ENCODE peak calls at places on chromosomes 5 and 9, in seven cellular contexts. One of them, this sample, is unnamed.
A peak's percentile ranks its signal among the peaks of the same experiment; 100 is the strongest.

GRCh38 chr9:128389395-128390149 is 18.4 kb downstream of the URM1 start:
- DNase-seq in stimulated activated CD8-positive, alpha-beta memory T cell treated with anti-CD3 and anti-CD28 coated beads, Interleukin-7, amount 100 ng/mL, for 24 hours: no peak
- DNase-seq in posterior cingulate gyrus: no peak
- DNase-seq in occipital lobe: no peak
- DNase-seq in stimulated activated CD4-positive, alpha-beta T cell treated with anti-CD3 and anti-CD28 coated beads, Interleukin-2, amount 100 ng/mL, for 48 hours: no peak
- DNase-seq in foreskin melanocyte: no peak
- DNase-seq in aorta: no peak
- DNase-seq in this sample: no peak

GRCh38 chr9:130137870-130138653 is 34.1 kb upstream of the NCS1 start:
- DNase-seq in foreskin melanocyte: peak; percentile 74
- DNase-seq in aorta: peak; percentile 77
- DNase-seq in posterior cingulate gyrus: no peak
- DNase-seq in stimulated activated CD4-positive, alpha-beta T cell treated with anti-CD3 and anti-CD28 coated beads, Interleukin-2, amount 100 ng/mL, for 48 hours: no peak
- DNase-seq in occipital lobe: no peak
- DNase-seq in stimulated activated CD8-positive, alpha-beta memory T cell treated with anti-CD3 and anti-CD28 coated beads, Interleukin-7, amount 100 ng/mL, for 24 hours: no peak
- DNase-seq in this sample: no peak

GRCh38 chr9:114869845-114870244 is 60.5 kb downstream of the TNFSF8 start:
- DNase-seq in occipital lobe: no peak
- DNase-seq in foreskin melanocyte: no peak
- DNase-seq in aorta: no peak
- DNase-seq in stimulated activated CD8-positive, alpha-beta memory T cell treated with anti-CD3 and anti-CD28 coated beads, Interleukin-7, amount 100 ng/mL, for 24 hours: no peak
- DNase-seq in stimulated activated CD4-positive, alpha-beta T cell treated with anti-CD3 and anti-CD28 coated beads, Interleukin-2, amount 100 ng/mL, for 48 hours: no peak
- DNase-seq in posterior cingulate gyrus: no peak
- DNase-seq in this sample: peak; percentile 61

GRCh38 chr5:1282139-1282992 is 12.5 kb downstream of the TERT start:
- DNase-seq in foreskin melanocyte: no peak
- DNase-seq in stimulated activated CD4-positive, alpha-beta T cell treated with anti-CD3 and anti-CD28 coated beads, Interleukin-2, amount 100 ng/mL, for 48 hours: no peak
- DNase-seq in aorta: peak; percentile 26
- DNase-seq in posterior cingulate gyrus: peak; percentile 23
- DNase-seq in stimulated activated CD8-positive, alpha-beta memory T cell treated with anti-CD3 and anti-CD28 coated beads, Interleukin-7, amount 100 ng/mL, for 24 hours: no peak
- DNase-seq in occipital lobe: no peak
- DNase-seq in this sample: no peak

GRCh38 chr5:14809369-14810144 is 62.0 kb downstream of the ANKH start:
- DNase-seq in stimulated activated CD8-positive, alpha-beta memory T cell treated with anti-CD3 and anti-CD28 coated beads, Interleukin-7, amount 100 ng/mL, for 24 hours: peak; percentile 49
- DNase-seq in posterior cingulate gyrus: no peak
- DNase-seq in occipital lobe: peak; percentile 37
- DNase-seq in aorta: peak; percentile 87
- DNase-seq in stimulated activated CD4-positive, alpha-beta T cell treated with anti-CD3 and anti-CD28 coated beads, Interleukin-2, amount 100 ng/mL, for 48 hours: peak; percentile 68
- DNase-seq in foreskin melanocyte: peak; percentile 86
- DNase-seq in this sample: peak; percentile 63

GRCh38 chr9:114224247-114224610 is 68.9 kb downstream of the COL27A1 start:
- DNase-seq in stimulated activated CD4-positive, alpha-beta T cell treated with anti-CD3 and anti-CD28 coated beads, Interleukin-2, amount 100 ng/mL, for 48 hours: no peak
- DNase-seq in occipital lobe: no peak
- DNase-seq in posterior cingulate gyrus: no peak
- DNase-seq in foreskin melanocyte: peak; percentile 18
- DNase-seq in aorta: no peak
- DNase-seq in stimulated activated CD8-positive, alpha-beta memory T cell treated with anti-CD3 and anti-CD28 coated beads, Interleukin-7, amount 100 ng/mL, for 24 hours: no peak
- DNase-seq in this sample: no peak

GRCh38 chr5:140140435-140140834 is 14.7 kb downstream of the IGIP start:
- DNase-seq in aorta: no peak
- DNase-seq in occipital lobe: no peak
- DNase-seq in foreskin melanocyte: no peak
- DNase-seq in stimulated activated CD4-positive, alpha-beta T cell treated with anti-CD3 and anti-CD28 coated beads, Interleukin-2, amount 100 ng/mL, for 48 hours: no peak
- DNase-seq in stimulated activated CD8-positive, alpha-beta memory T cell treated with anti-CD3 and anti-CD28 coated beads, Interleukin-7, amount 100 ng/mL, for 24 hours: no peak
- DNase-seq in posterior cingulate gyrus: no peak
- DNase-seq in this sample: no peak

GRCh38 chr9:72444436-72444835 is 77.0 kb upstream of the TMC1 start:
- DNase-seq in stimulated activated CD4-positive, alpha-beta T cell treated with anti-CD3 and anti-CD28 coated beads, Interleukin-2, amount 100 ng/mL, for 48 hours: no peak
- DNase-seq in aorta: no peak
- DNase-seq in foreskin melanocyte: no peak
- DNase-seq in occipital lobe: no peak
- DNase-seq in stimulated activated CD8-positive, alpha-beta memory T cell treated with anti-CD3 and anti-CD28 coated beads, Interleukin-7, amount 100 ng/mL, for 24 hours: no peak
- DNase-seq in posterior cingulate gyrus: no peak
- DNase-seq in this sample: no peak

GRCh38 chr9:75152416-75152815 is 64.1 kb downstream of the OSTF1 start:
- DNase-seq in foreskin melanocyte: no peak
- DNase-seq in stimulated activated CD8-positive, alpha-beta memory T cell treated with anti-CD3 and anti-CD28 coated beads, Interleukin-7, amount 100 ng/mL, for 24 hours: peak; percentile 13
- DNase-seq in aorta: no peak
- DNase-seq in posterior cingulate gyrus: no peak
- DNase-seq in stimulated activated CD4-positive, alpha-beta T cell treated with anti-CD3 and anti-CD28 coated beads, Interleukin-2, amount 100 ng/mL, for 48 hours: peak; percentile 33
- DNase-seq in occipital lobe: no peak
- DNase-seq in this sample: no peak

GRCh38 chr9:90300901-90301688 is 341.5 kb downstream of the DIRAS2 start:
- DNase-seq in foreskin melanocyte: peak; percentile 70
- DNase-seq in stimulated activated CD4-positive, alpha-beta T cell treated with anti-CD3 and anti-CD28 coated beads, Interleukin-2, amount 100 ng/mL, for 48 hours: no peak
- DNase-seq in stimulated activated CD8-positive, alpha-beta memory T cell treated with anti-CD3 and anti-CD28 coated beads, Interleukin-7, amount 100 ng/mL, for 24 hours: no peak
- DNase-seq in aorta: no peak
- DNase-seq in posterior cingulate gyrus: no peak
- DNase-seq in occipital lobe: peak; percentile 16
- DNase-seq in this sample: peak; percentile 70

GRCh38 chr5:177064500-177065277 is 22.0 kb upstream of the FGFR4 start:
- DNase-seq in foreskin melanocyte: no peak
- DNase-seq in stimulated activated CD4-positive, alpha-beta T cell treated with anti-CD3 and anti-CD28 coated beads, Interleukin-2, amount 100 ng/mL, for 48 hours: no peak
- DNase-seq in occipital lobe: no peak
- DNase-seq in posterior cingulate gyrus: no peak
- DNase-seq in aorta: no peak
- DNase-seq in stimulated activated CD8-positive, alpha-beta memory T cell treated with anti-CD3 and anti-CD28 coated beads, Interleukin-7, amount 100 ng/mL, for 24 hours: no peak
- DNase-seq in this sample: no peak

GRCh38 chr9:119307471-119307870 is 61.8 kb downstream of the BRINP1 start:
- DNase-seq in aorta: no peak
- DNase-seq in stimulated activated CD4-positive, alpha-beta T cell treated with anti-CD3 and anti-CD28 coated beads, Interleukin-2, amount 100 ng/mL, for 48 hours: no peak
- DNase-seq in occipital lobe: no peak
- DNase-seq in posterior cingulate gyrus: no peak
- DNase-seq in stimulated activated CD8-positive, alpha-beta memory T cell treated with anti-CD3 and anti-CD28 coated beads, Interleukin-7, amount 100 ng/mL, for 24 hours: no peak
- DNase-seq in foreskin melanocyte: no peak
- DNase-seq in this sample: no peak

GRCh38 chr5:35129276-35129675 is 81.5 kb upstream of the AGXT2 start:
- DNase-seq in stimulated activated CD8-positive, alpha-beta memory T cell treated with anti-CD3 and anti-CD28 coated beads, Interleukin-7, amount 100 ng/mL, for 24 hours: no peak
- DNase-seq in posterior cingulate gyrus: no peak
- DNase-seq in stimulated activated CD4-positive, alpha-beta T cell treated with anti-CD3 and anti-CD28 coated beads, Interleukin-2, amount 100 ng/mL, for 48 hours: no peak
- DNase-seq in aorta: no peak
- DNase-seq in foreskin melanocyte: no peak
- DNase-seq in occipital lobe: no peak
- DNase-seq in this sample: no peak

GRCh38 chr5:151912360-151912759 is 12.3 kb downstream of the GLRA1 start:
- DNase-seq in occipital lobe: no peak
- DNase-seq in stimulated activated CD8-positive, alpha-beta memory T cell treated with anti-CD3 and anti-CD28 coated beads, Interleukin-7, amount 100 ng/mL, for 24 hours: no peak
- DNase-seq in posterior cingulate gyrus: no peak
- DNase-seq in foreskin melanocyte: no peak
- DNase-seq in aorta: peak; percentile 46
- DNase-seq in stimulated activated CD4-positive, alpha-beta T cell treated with anti-CD3 and anti-CD28 coated beads, Interleukin-2, amount 100 ng/mL, for 48 hours: no peak
- DNase-seq in this sample: no peak

GRCh38 chr5:10836991-10837390 is 76.0 kb upstream of the DAP start:
- DNase-seq in aorta: no peak
- DNase-seq in occipital lobe: no peak
- DNase-seq in foreskin melanocyte: no peak
- DNase-seq in stimulated activated CD8-positive, alpha-beta memory T cell treated with anti-CD3 and anti-CD28 coated beads, Interleukin-7, amount 100 ng/mL, for 24 hours: no peak
- DNase-seq in posterior cingulate gyrus: no peak
- DNase-seq in stimulated activated CD4-positive, alpha-beta T cell treated with anti-CD3 and anti-CD28 coated beads, Interleukin-2, amount 100 ng/mL, for 48 hours: no peak
- DNase-seq in this sample: no peak

GRCh38 chr5:172453986-172454354 is 355 bp downstream of the SH3PXD2B start:
- DNase-seq in stimulated activated CD4-positive, alpha-beta T cell treated with anti-CD3 and anti-CD28 coated beads, Interleukin-2, amount 100 ng/mL, for 48 hours: no peak
- DNase-seq in foreskin melanocyte: no peak
- DNase-seq in aorta: peak; percentile 78
- DNase-seq in stimulated activated CD8-positive, alpha-beta memory T cell treated with anti-CD3 and anti-CD28 coated beads, Interleukin-7, amount 100 ng/mL, for 24 hours: no peak
- DNase-seq in posterior cingulate gyrus: no peak
- DNase-seq in occipital lobe: no peak
- DNase-seq in this sample: peak; percentile 36

GRCh38 chr5:176980818-176981217 is 25.8 kb downstream of the UIMC1 start:
- DNase-seq in posterior cingulate gyrus: no peak
- DNase-seq in stimulated activated CD4-positive, alpha-beta T cell treated with anti-CD3 and anti-CD28 coated beads, Interleukin-2, amount 100 ng/mL, for 48 hours: no peak
- DNase-seq in stimulated activated CD8-positive, alpha-beta memory T cell treated with anti-CD3 and anti-CD28 coated beads, Interleukin-7, amount 100 ng/mL, for 24 hours: no peak
- DNase-seq in aorta: no peak
- DNase-seq in foreskin melanocyte: no peak
- DNase-seq in occipital lobe: no peak
- DNase-seq in this sample: no peak

GRCh38 chr5:132058646-132059042 is 1.8 kb upstream of the IL3 start:
- DNase-seq in occipital lobe: no peak
- DNase-seq in stimulated activated CD4-positive, alpha-beta T cell treated with anti-CD3 and anti-CD28 coated beads, Interleukin-2, amount 100 ng/mL, for 48 hours: no peak
- DNase-seq in posterior cingulate gyrus: no peak
- DNase-seq in aorta: peak; percentile 14
- DNase-seq in stimulated activated CD8-positive, alpha-beta memory T cell treated with anti-CD3 and anti-CD28 coated beads, Interleukin-7, amount 100 ng/mL, for 24 hours: no peak
- DNase-seq in foreskin melanocyte: no peak
- DNase-seq in this sample: no peak

GRCh38 chr9:130265431-130266235 is at the start of gene HMCN2:
- DNase-seq in posterior cingulate gyrus: no peak
- DNase-seq in occipital lobe: no peak
- DNase-seq in aorta: no peak
- DNase-seq in foreskin melanocyte: no peak
- DNase-seq in stimulated activated CD8-positive, alpha-beta memory T cell treated with anti-CD3 and anti-CD28 coated beads, Interleukin-7, amount 100 ng/mL, for 24 hours: no peak
- DNase-seq in stimulated activated CD4-positive, alpha-beta T cell treated with anti-CD3 and anti-CD28 coated beads, Interleukin-2, amount 100 ng/mL, for 48 hours: no peak
- DNase-seq in this sample: no peak

GRCh38 chr9:89309608-89310485 is 1.1 kb upstream of the CKS2 start:
- DNase-seq in occipital lobe: no peak
- DNase-seq in stimulated activated CD4-positive, alpha-beta T cell treated with anti-CD3 and anti-CD28 coated beads, Interleukin-2, amount 100 ng/mL, for 48 hours: no peak
- DNase-seq in stimulated activated CD8-positive, alpha-beta memory T cell treated with anti-CD3 and anti-CD28 coated beads, Interleukin-7, amount 100 ng/mL, for 24 hours: no peak
- DNase-seq in aorta: no peak
- DNase-seq in foreskin melanocyte: no peak
- DNase-seq in posterior cingulate gyrus: no peak
- DNase-seq in this sample: peak; percentile 9

GRCh38 chr9:107446491-107446890 is 43.1 kb downstream of the KLF4 start:
- DNase-seq in posterior cingulate gyrus: no peak
- DNase-seq in occipital lobe: no peak
- DNase-seq in foreskin melanocyte: no peak
- DNase-seq in stimulated activated CD4-positive, alpha-beta T cell treated with anti-CD3 and anti-CD28 coated beads, Interleukin-2, amount 100 ng/mL, for 48 hours: no peak
- DNase-seq in stimulated activated CD8-positive, alpha-beta memory T cell treated with anti-CD3 and anti-CD28 coated beads, Interleukin-7, amount 100 ng/mL, for 24 hours: no peak
- DNase-seq in aorta: no peak
- DNase-seq in this sample: no peak

GRCh38 chr5:93607367-93608258 is 24.6 kb downstream of the NR2F1 start:
- DNase-seq in posterior cingulate gyrus: no peak
- DNase-seq in aorta: no peak
- DNase-seq in stimulated activated CD8-positive, alpha-beta memory T cell treated with anti-CD3 and anti-CD28 coated beads, Interleukin-7, amount 100 ng/mL, for 24 hours: no peak
- DNase-seq in occipital lobe: no peak
- DNase-seq in stimulated activated CD4-positive, alpha-beta T cell treated with anti-CD3 and anti-CD28 coated beads, Interleukin-2, amount 100 ng/mL, for 48 hours: no peak
- DNase-seq in foreskin melanocyte: no peak
- DNase-seq in this sample: peak; percentile 44